ENCODE peak calls at places on chromosomes 13 and 19, in six cellular contexts. I, A, U, B, C and M are unnamed samples.

GRCh38 chr13:100944791-100945345 is 270.3 kb upstream of the TMTC4 start:
- DNase-seq in B (no peak), A (no peak), I (no peak), U (no peak), C (no peak), M (no peak)

GRCh38 chr19:39828015-39828633 is 5.8 kb downstream of the DYRK1B start:
- DNase-seq in A (no peak), I (no peak), C (no peak), U (no peak), B (no peak), M (no peak)

GRCh38 chr19:1016647-1017114 is 4.2 kb downstream of the TMEM259 start:
- DNase-seq in C (no peak), B (peak; percentile 87), U (no peak), A (no peak), I (peak; percentile 77), M (no peak)

GRCh38 chr19:42088471-42089190 is 12.7 kb downstream of the ZNF574 start:
- DNase-seq in B (peak; percentile 79), C (no peak), U (no peak), I (peak; percentile 81), A (no peak), M (no peak)

GRCh38 chr19:19106061-19106551 is 32.2 kb downstream of the TMEM161A start:
- DNase-seq in U (no peak), I (no peak), C (peak; percentile 79), A (peak; percentile 77), B (peak; percentile 67), M (no peak)

GRCh38 chr19:48614436-48615144 is at the start of gene FAM83E:
- DNase-seq in I (no peak), A (no peak), B (no peak), U (no peak), C (peak; percentile 86), M (peak; percentile 78)

GRCh38 chr13:29754486-29754806 is 96.0 kb downstream of the UBL3 start:
- DNase-seq in I (peak; percentile 61), U (peak; percentile 11), B (peak; percentile 76), A (peak; percentile 56), C (peak; percentile 49), M (peak; percentile 92)

GRCh38 chr19:47663911-47664771 is 49.1 kb upstream of the EHD2 start:
- DNase-seq in B (peak; percentile 99), C (no peak), U (no peak), A (peak; percentile 91), I (peak; percentile 99), M (peak; percentile 86)

GRCh38 chr13:39159393-39159792 is 121.1 kb downstream of the NHLRC3 start:
- DNase-seq in A (no peak), U (no peak), I (no peak), B (no peak), C (no peak), M (no peak)

GRCh38 chr19:16456652-16457194 is 15.0 kb downstream of the EPS15L1 start:
- DNase-seq in A (no peak), C (peak; percentile 57), I (no peak), B (peak; percentile 36), U (no peak), M (no peak)

GRCh38 chr19:35246466-35247096 is 2.2 kb upstream of the LSR start:
- DNase-seq in A (no peak), I (no peak), C (no peak), U (no peak), B (no peak), M (no peak)

GRCh38 chr13:89755729-89756492 is 1591.6 kb upstream of the MIR17HG start:
- DNase-seq in B (no peak), U (no peak), C (no peak), I (no peak), A (no peak), M (peak; percentile 11)

GRCh38 chr19:495440-496332 is 600 bp upstream of the MADCAM1 start:
- DNase-seq in I (peak; percentile 39), U (no peak), A (peak; percentile 14), C (peak; percentile 98), B (peak; percentile 43), M (peak; percentile 78)

GRCh38 chr13:33111414-33112110 is 95.3 kb downstream of the KL start:
- DNase-seq in B (no peak), A (no peak), I (peak; percentile 61), C (no peak), U (no peak), M (no peak)

GRCh38 chr13:39364797-39365468 is 238.1 kb downstream of the LHFPL6 start:
- DNase-seq in A (peak; percentile 29), B (peak; percentile 37), C (no peak), I (peak; percentile 48), U (no peak), M (peak; percentile 50)

GRCh38 chr13:113184568-113185440 is 23.7 kb downstream of the PCID2 start:
- DNase-seq in A (no peak), C (no peak), B (no peak), U (no peak), I (no peak), M (no peak)

GRCh38 chr13:98405107-98405571 is 171.8 kb downstream of the STK24 start:
- DNase-seq in C (no peak), A (no peak), I (no peak), U (peak; percentile 56), B (no peak), M (peak; percentile 67)

GRCh38 chr19:36489920-36490415 is 607 bp upstream of the ZNF566 start:
- DNase-seq in B (no peak), I (peak; percentile 95), A (peak; percentile 90), C (no peak), U (peak; percentile 93), M (peak; percentile 99)

GRCh38 chr13:93700115-93700514 is 473.5 kb downstream of the GPC6 start:
- DNase-seq in I (peak; percentile 79), B (no peak), A (no peak), C (no peak), U (no peak), M (no peak)

GRCh38 chr19:40603719-40604646 is 2.8 kb downstream of the LTBP4 start:
- DNase-seq in A (peak; percentile 99), B (peak; percentile 98), C (peak; percentile 97), U (peak; percentile 95), I (peak; percentile 92), M (peak; percentile 100)

GRCh38 chr19:11033251-11033650 is 56.0 kb upstream of the LDLR start:
- DNase-seq in I (no peak), C (no peak), B (no peak), A (no peak), U (no peak), M (no peak)

GRCh38 chr19:33767898-33768413 is 28.7 kb upstream of the KCTD15 start:
- DNase-seq in A (no peak), I (peak; percentile 32), C (peak; percentile 95), B (peak; percentile 12), U (peak; percentile 81), M (peak; percentile 84)
- H2AK5ac ChIP-seq in A (no peak overlapping the region), I (no peak overlapping the region), C (no peak overlapping the region), B (no peak overlapping the region), U (no peak overlapping the region), M (no peak overlapping the region)

DNA sequence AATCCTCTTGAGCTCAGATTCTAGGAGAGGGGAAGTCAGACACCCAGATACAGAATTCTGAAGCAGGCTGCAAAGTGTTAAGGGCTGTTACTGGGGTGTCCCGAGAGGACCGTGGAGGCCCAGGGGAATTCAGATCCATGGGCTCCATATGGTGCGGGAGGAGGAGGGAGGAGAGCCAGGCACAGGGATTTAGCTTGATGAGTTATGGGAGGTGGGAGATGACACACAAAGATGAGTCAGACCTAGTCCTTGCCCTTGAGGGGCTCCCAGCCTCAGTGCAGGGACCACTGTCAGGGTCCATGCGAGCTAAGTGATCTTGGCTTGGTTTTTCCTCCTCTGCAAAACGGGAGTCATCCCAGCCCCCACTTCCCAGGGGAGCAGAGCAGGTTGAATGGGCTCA is 14.4 kb upstream of the GIPR start:
- DNase-seq in C (no peak), I (no peak), U (no peak), A (no peak), B (no peak), M (no peak)
- H4K8ac ChIP-seq in C (no peak overlapping the region), I (no peak overlapping the region), U (no peak overlapping the region), A (no peak overlapping the region), B (no peak overlapping the region), M (no peak overlapping the region)

GRCh38 chr13:19998960-19999359 is 40.4 kb downstream of the ZMYM2 start:
- DNase-seq in U (no peak), C (no peak), B (no peak), A (no peak), I (no peak), M (no peak)
- H3K36me3 ChIP-seq in U (peaks cover 9% of the 10 kb centered on the region), C (peaks cover 51% of the 10 kb centered on the region), B (peaks cover 90% of the 10 kb centered on the region), A (peaks cover 20% of the 10 kb centered on the region), I (peaks cover 40% of the 10 kb centered on the region), M (no peaks in the 10 kb centered on the region)

GRCh38 chr13:50409186-50409585 is 393.9 kb downstream of the KCNRG start:
- DNase-seq in U (no peak), A (no peak), B (no peak), I (no peak), C (no peak), M (no peak)
- H2AK5ac ChIP-seq in U (no peak overlapping the region), A (no peak overlapping the region), B (no peak overlapping the region), I (peak overlapping the region; percentile 69), C (no peak overlapping the region), M (no peak overlapping the region)

DNA sequence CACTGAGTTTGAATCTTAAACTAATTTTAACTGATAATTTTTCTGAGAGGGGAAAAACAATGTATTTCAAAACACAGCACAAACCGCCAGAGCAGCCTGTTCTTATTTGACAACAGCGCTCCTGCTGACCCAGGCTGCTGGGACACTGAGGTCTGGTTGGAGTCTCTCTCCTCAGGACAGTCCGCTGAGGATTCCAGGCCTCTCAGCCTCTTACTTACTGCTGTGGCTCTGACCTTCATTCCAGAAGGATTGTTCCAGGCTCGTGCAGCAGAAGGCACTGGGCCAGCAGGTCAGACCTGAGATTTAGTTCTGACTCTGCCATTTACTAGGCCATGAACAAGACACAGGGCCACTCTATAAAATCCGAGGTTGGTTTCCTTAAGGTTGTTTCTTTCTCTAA is 393.6 kb downstream of the TDRD3 start:
- DNase-seq in B (no peak), A (no peak), I (no peak), U (no peak), C (no peak), M (peak; percentile 13)
- H4K8ac ChIP-seq in B (no peak overlapping the region), A (no peak overlapping the region), I (no peak overlapping the region), U (no peak overlapping the region), C (no peak overlapping the region), M (no peak overlapping the region)

DNA sequence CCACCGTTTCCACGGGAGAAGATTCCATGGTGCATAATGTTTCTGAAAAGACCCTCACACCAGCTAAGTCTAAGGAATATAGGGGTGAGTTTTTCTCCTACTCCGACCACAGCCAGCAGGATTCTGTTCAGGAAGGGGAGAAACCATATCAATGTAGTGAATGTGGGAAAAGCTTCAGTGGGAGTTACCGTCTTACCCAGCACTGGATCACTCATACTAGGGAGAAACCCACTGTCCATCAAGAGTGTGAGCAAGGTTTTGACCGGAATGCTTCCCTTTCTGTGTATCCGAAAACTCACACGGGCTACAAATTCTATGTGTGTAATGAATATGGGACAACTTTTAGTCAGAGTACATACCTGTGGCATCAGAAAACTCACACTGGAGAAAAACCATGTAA is 19.1 kb downstream of the ZNF473 start:
- DNase-seq in A (no peak), B (no peak), U (no peak), C (no peak), I (no peak), M (no peak)
- H3K36me3 ChIP-seq in A (peaks cover 63% of the 10 kb centered on the region), B (peaks cover 84% of the 10 kb centered on the region), U (peaks cover 76% of the 10 kb centered on the region), C (peaks cover 76% of the 10 kb centered on the region), I (peaks cover 68% of the 10 kb centered on the region), M (peaks cover 42% of the 10 kb centered on the region)

GRCh38 chr13:28355822-28356371 is 139.0 kb downstream of the FLT1 start:
- DNase-seq in A (no peak), U (no peak), B (peak; percentile 96), C (no peak), I (peak; percentile 86), M (peak; percentile 62)
- H2AK5ac ChIP-seq in A (no peak overlapping the region), U (no peak overlapping the region), B (no peak overlapping the region), C (no peak overlapping the region), I (peak overlapping the region; percentile 60), M (peak overlapping the region; percentile 22)

GRCh38 chr19:58181902-58182576 is 822 bp upstream of the ZNF274 start:
- DNase-seq in A (peak; percentile 40), B (peak; percentile 35), I (no peak), C (peak; percentile 62), U (no peak), M (peak; percentile 73)
- H4K8ac ChIP-seq in A (peak overlapping the region; percentile 86), B (peak overlapping the region; percentile 83), I (peak overlapping the region; percentile 100), C (no peak overlapping the region), U (no peak overlapping the region), M (no peak overlapping the region)